ENCODE peak calls at places on chromosomes 5 and 9, in nine cellular contexts. E is Panc1, I is heart left ventricle, P is adrenal gland, R is IMR-90, A is ascending aorta, L is aorta, K is gastrocnemius medialis, M is body of pancreas. U is an unnamed sample.

GRCh38 chr5:160105686-160106085 is 13.6 kb downstream of the PWWP2A start:
- DNase-seq in E (no peak), R (no peak), I (no peak), A (no peak), K (no peak), P (no peak), M (no peak), L (no peak), U (no peak)

GRCh38 chr9:112894031-112894430 is 3.4 kb upstream of the SLC46A2 start:
- DNase-seq in E (no peak), A (no peak), I (no peak), P (no peak), M (no peak), L (no peak), R (peak; percentile 33), K (no peak), U (no peak)

GRCh38 chr5:14752497-14753071 is 88.1 kb downstream of the OTULIN start:
- DNase-seq in P (no peak), A (no peak), R (no peak), K (no peak), L (no peak), M (no peak), E (no peak), I (no peak), U (no peak)

GRCh38 chr9:77449177-77450092 is 198.7 kb downstream of the GNA14 start:
- DNase-seq in K (no peak), E (no peak), R (peak; percentile 84), A (no peak), M (no peak), L (no peak), P (no peak), I (no peak), U (no peak)

GRCh38 chr9:19404278-19405075 is 4.3 kb upstream of the ACER2 start:
- DNase-seq in I (no peak), P (no peak), M (peak; percentile 38), A (no peak), E (no peak), R (no peak), L (no peak), K (no peak), U (no peak)

GRCh38 chr5:140267559-140268018 is 35.3 kb downstream of the PFDN1 start:
- DNase-seq in I (no peak), R (no peak), L (no peak), A (no peak), K (no peak), E (no peak), P (no peak), M (no peak), U (no peak)

GRCh38 chr5:115770466-115770865 is 46.0 kb downstream of the CDO1 start:
- DNase-seq in M (no peak), P (no peak), L (no peak), K (no peak), A (no peak), I (no peak), E (no peak), R (peak; percentile 3), U (no peak)

GRCh38 chr9:71941998-71942567 is 30.6 kb downstream of the C9orf85 start:
- DNase-seq in M (no peak), L (no peak), P (no peak), I (no peak), A (no peak), E (no peak), K (no peak), R (peak; percentile 12), U (no peak)

GRCh38 chr9:94948567-94949235 is 222.2 kb downstream of the AOPEP start:
- DNase-seq in A (no peak), I (no peak), R (peak; percentile 40), P (no peak), K (no peak), E (no peak), L (no peak), M (no peak), U (no peak)

GRCh38 chr9:119332522-119332921 is 36.7 kb downstream of the BRINP1 start:
- DNase-seq in L (no peak), A (no peak), M (no peak), E (no peak), I (no peak), K (no peak), P (no peak), R (no peak), U (no peak)

GRCh38 chr9:133935328-133936040 is 56.6 kb downstream of the VAV2 start:
- DNase-seq in A (no peak), E (no peak), R (peak; percentile 70), P (peak; percentile 56), K (peak; percentile 40), M (peak; percentile 87), L (no peak), I (peak; percentile 75), U (no peak)

GRCh38 chr9:5326893-5327548 is 12.7 kb downstream of the RLN1 start:
- DNase-seq in R (peak; percentile 2), M (peak; percentile 73), P (no peak), L (no peak), I (no peak), E (no peak), A (no peak), K (no peak), U (peak; percentile 33)

GRCh38 chr5:73954381-73954780 is 328.4 kb downstream of the ARHGEF28 start:
- DNase-seq in R (no peak), A (no peak), M (no peak), K (no peak), E (no peak), P (no peak), L (no peak), I (no peak), U (no peak)

GRCh38 chr5:171092194-171092593 is 216.9 kb upstream of the TLX3 start:
- DNase-seq in M (no peak), I (no peak), L (no peak), P (no peak), E (no peak), R (peak; percentile 68), K (no peak), A (no peak), U (no peak)

GRCh38 chr9:87801013-87801412 is 75.1 kb downstream of the CTSL start:
- DNase-seq in M (no peak), I (no peak), L (no peak), A (no peak), K (no peak), P (no peak), E (no peak), R (no peak), U (no peak)
- H3K27ac ChIP-seq in M (no peak overlapping the region), I (no peak overlapping the region), L (no peak overlapping the region), A (no peak overlapping the region), K (no peak overlapping the region), P (no peak overlapping the region), E (no peak overlapping the region), R (no peak overlapping the region), U (no peak overlapping the region)

DNA sequence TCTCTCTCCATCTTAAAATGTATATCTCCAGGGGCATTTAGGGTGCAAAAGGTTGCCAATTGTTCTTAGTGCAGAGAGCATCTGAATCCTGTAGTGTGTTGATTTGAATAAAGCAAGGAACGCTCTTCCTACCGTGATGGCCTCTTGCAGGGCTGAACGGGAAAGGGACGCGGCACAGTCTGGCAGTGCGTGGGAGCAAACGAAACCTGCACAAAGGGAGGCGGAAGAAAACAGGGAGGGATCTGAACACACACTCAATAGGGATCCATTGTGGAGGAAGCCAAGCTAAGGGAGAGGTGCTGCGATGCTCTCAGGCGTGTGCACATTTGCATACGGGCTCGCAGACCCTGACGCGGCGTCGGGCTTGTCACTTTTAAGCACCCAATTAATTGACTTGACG is 414.0 kb upstream of the IRX1 start:
- DNase-seq in A (no peak), I (no peak), E (no peak), L (no peak), M (no peak), P (no peak), R (no peak), K (no peak), U (no peak)
- H3K27me3 ChIP-seq in A (no peaks in the 10 kb centered on the region), I (peaks cover 8% of the 10 kb centered on the region), E (peaks cover 7% of the 10 kb centered on the region), L (no peaks in the 10 kb centered on the region), M (no peaks in the 10 kb centered on the region), P (no peaks in the 10 kb centered on the region), R (no peaks in the 10 kb centered on the region), K (no peaks in the 10 kb centered on the region), U (no peaks in the 10 kb centered on the region)

DNA sequence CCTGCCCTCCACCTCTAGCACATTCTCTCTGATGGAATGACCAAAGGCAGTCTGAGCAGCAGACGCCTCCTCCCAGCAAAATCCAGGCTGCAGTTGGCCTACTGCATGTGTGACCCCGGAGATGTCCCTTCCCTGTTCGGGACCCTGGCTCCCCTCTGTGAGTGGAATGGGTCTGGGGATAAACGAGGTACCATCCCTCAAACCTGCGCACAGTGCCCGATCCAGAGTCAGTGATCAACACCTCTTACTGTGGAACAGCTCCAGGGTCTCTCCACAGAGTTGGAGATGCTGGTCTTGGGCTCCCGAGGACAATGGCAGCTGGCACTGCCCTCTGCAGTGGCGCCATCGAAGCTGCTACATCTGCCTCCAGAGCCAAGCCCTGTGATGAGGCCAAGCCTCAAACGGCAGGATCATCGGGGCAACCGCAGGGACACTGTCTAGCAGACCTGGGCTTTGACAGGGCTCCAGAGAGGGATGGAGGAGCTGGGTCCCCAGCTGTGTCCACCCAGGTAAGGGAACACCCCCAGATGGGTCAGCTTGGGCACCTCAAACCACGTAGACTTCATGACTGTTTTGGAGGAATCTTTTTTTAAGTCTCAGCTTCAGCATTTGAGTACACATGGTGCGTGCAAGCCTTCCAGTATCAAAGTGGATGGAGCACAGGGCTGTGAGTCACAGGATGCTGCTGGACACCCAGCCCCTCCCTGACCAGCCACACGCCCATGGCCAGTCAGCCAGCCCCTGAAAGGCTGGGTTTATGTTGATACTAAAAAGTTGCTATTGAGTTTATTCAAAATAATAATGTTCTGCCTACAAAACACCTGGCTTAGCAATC is 13.0 kb downstream of the MED10 start:
- DNase-seq in A (no peak), R (peak; percentile 53), P (no peak), K (no peak), E (no peak), L (peak; percentile 49), I (no peak), M (no peak), U (no peak)
- H3K36me3 ChIP-seq in A (peaks cover 7% of the 10 kb centered on the region), R (peaks cover 14% of the 10 kb centered on the region), P (no peaks in the 10 kb centered on the region), K (no peaks in the 10 kb centered on the region), E (no peaks in the 10 kb centered on the region), L (peaks cover 3% of the 10 kb centered on the region), I (peaks cover 58% of the 10 kb centered on the region), M (no peaks in the 10 kb centered on the region), U (peaks cover 8% of the 10 kb centered on the region)

GRCh38 chr9:108547736-108548135 is 308.1 kb downstream of the ACTL7B start:
- DNase-seq in I (no peak), A (no peak), P (no peak), R (no peak), M (no peak), E (no peak), K (no peak), L (no peak), U (no peak)

GRCh38 chr9:108550111-108550510 is 305.7 kb downstream of the ACTL7B start:
- DNase-seq in L (no peak), A (no peak), R (no peak), E (no peak), M (no peak), K (peak; percentile 20), I (no peak), P (peak; percentile 40), U (no peak)

GRCh38 chr9:108546223-108546622 is 309.6 kb downstream of the ACTL7B start:
- DNase-seq in M (no peak), A (no peak), K (no peak), L (no peak), P (no peak), R (no peak), E (no peak), I (no peak), U (no peak)

GRCh38 chr9:108551030-108551964 is 304.5 kb downstream of the ACTL7B start:
- DNase-seq in P (peak; percentile 45), R (peak; percentile 96), K (peak; percentile 63), I (no peak), A (no peak), M (no peak), E (peak; percentile 65), L (no peak), U (no peak)

GRCh38 chr9:108549184-108549583 is 306.6 kb downstream of the ACTL7B start:
- DNase-seq in M (peak; percentile 51), K (no peak), I (no peak), L (no peak), R (peak; percentile 23), P (no peak), E (no peak), A (no peak), U (no peak)
- H3K27ac ChIP-seq in M (no peak overlapping the region), K (no peak overlapping the region), I (no peak overlapping the region), L (no peak overlapping the region), R (no peak overlapping the region), P (no peak overlapping the region), E (no peak overlapping the region), A (no peak overlapping the region), U (no peak overlapping the region)